ENCODE peak calls at places on chromosomes 3 and 15, in seven cellular contexts. One of them, this sample, is unnamed.

GRCh38 chr3:107271787-107272387 is 105.4 kb upstream of the CCDC54 start:
- DNase-seq in endodermal cell: no peak
- DNase-seq in foreskin melanocyte: peak
- DNase-seq in heart left ventricle: no peak
- DNase-seq in HS-27A: no peak
- DNase-seq in HT1080: peak
- DNase-seq in Right ventricle myocardium superior: no peak
- DNase-seq in this sample: no peak

GRCh38 chr3:17749281-17749680 is 6.8 kb upstream of the TBC1D5 start:
- DNase-seq in endodermal cell: no peak
- DNase-seq in foreskin melanocyte: no peak
- DNase-seq in heart left ventricle: no peak
- DNase-seq in HS-27A: no peak
- DNase-seq in HT1080: peak
- DNase-seq in Right ventricle myocardium superior: no peak
- DNase-seq in this sample: no peak

GRCh38 chr3:170356596-170357175 is 829 bp upstream of the SKIL start:
- DNase-seq in endodermal cell: peak
- DNase-seq in foreskin melanocyte: peak
- DNase-seq in heart left ventricle: peak
- DNase-seq in HS-27A: no peak
- DNase-seq in HT1080: peak
- DNase-seq in Right ventricle myocardium superior: peak
- DNase-seq in this sample: peak

GRCh38 chr15:85692873-85693272 is 101.9 kb downstream of the KLHL25 start:
- DNase-seq in endodermal cell: no peak
- DNase-seq in foreskin melanocyte: no peak
- DNase-seq in heart left ventricle: no peak
- DNase-seq in HS-27A: no peak
- DNase-seq in HT1080: no peak
- DNase-seq in Right ventricle myocardium superior: no peak
- DNase-seq in this sample: no peak

GRCh38 chr3:128845119-128845518 is 34.3 kb upstream of the ACAD9 start:
- DNase-seq in endodermal cell: peak
- DNase-seq in foreskin melanocyte: no peak
- DNase-seq in heart left ventricle: no peak
- DNase-seq in HS-27A: no peak
- DNase-seq in HT1080: no peak
- DNase-seq in Right ventricle myocardium superior: no peak
- DNase-seq in this sample: no peak

GRCh38 chr3:4721511-4721911 is 228.4 kb downstream of the ITPR1 start:
- DNase-seq in endodermal cell: no peak
- DNase-seq in foreskin melanocyte: no peak
- DNase-seq in heart left ventricle: no peak
- DNase-seq in HS-27A: no peak
- DNase-seq in HT1080: no peak
- DNase-seq in Right ventricle myocardium superior: no peak
- DNase-seq in this sample: no peak

GRCh38 chr3:160804762-160805161 is 48.7 kb downstream of the PPM1L start:
- DNase-seq in endodermal cell: no peak
- DNase-seq in foreskin melanocyte: peak
- DNase-seq in heart left ventricle: peak
- DNase-seq in HS-27A: no peak
- DNase-seq in HT1080: peak
- DNase-seq in Right ventricle myocardium superior: peak
- DNase-seq in this sample: no peak

GRCh38 chr3:151230644-151231043 is 27.6 kb upstream of the GPR171 start:
- DNase-seq in endodermal cell: no peak
- DNase-seq in foreskin melanocyte: no peak
- DNase-seq in heart left ventricle: no peak
- DNase-seq in HS-27A: no peak
- DNase-seq in HT1080: no peak
- DNase-seq in Right ventricle myocardium superior: no peak
- DNase-seq in this sample: no peak

GRCh38 chr3:76523337-76523736 is 516.6 kb upstream of the ROBO2 start:
- DNase-seq in endodermal cell: no peak
- DNase-seq in foreskin melanocyte: no peak
- DNase-seq in heart left ventricle: no peak
- DNase-seq in HS-27A: no peak
- DNase-seq in HT1080: no peak
- DNase-seq in Right ventricle myocardium superior: no peak
- DNase-seq in this sample: no peak

GRCh38 chr15:85649372-85649771 is 145.4 kb downstream of the KLHL25 start:
- DNase-seq in endodermal cell: no peak
- DNase-seq in foreskin melanocyte: no peak
- DNase-seq in heart left ventricle: peak
- DNase-seq in HS-27A: no peak
- DNase-seq in HT1080: peak
- DNase-seq in Right ventricle myocardium superior: no peak
- DNase-seq in this sample: no peak

GRCh38 chr15:66939451-66940023 is 125.9 kb upstream of the SMAD3 start:
- DNase-seq in endodermal cell: peak
- DNase-seq in foreskin melanocyte: no peak
- DNase-seq in heart left ventricle: no peak
- DNase-seq in HS-27A: no peak
- DNase-seq in HT1080: no peak
- DNase-seq in Right ventricle myocardium superior: peak
- DNase-seq in this sample: no peak

GRCh38 chr3:141477224-141477623 is 9.6 kb upstream of the RASA2 start:
- DNase-seq in endodermal cell: no peak
- DNase-seq in foreskin melanocyte: no peak
- DNase-seq in heart left ventricle: no peak
- DNase-seq in HS-27A: no peak
- DNase-seq in HT1080: peak
- DNase-seq in Right ventricle myocardium superior: no peak
- DNase-seq in this sample: no peak